ENCODE peak calls at places on chromosomes 4 and X, in four cellular contexts. Z is RWPE1, S is left ventricle myocardium inferior, F is EL. C is an unnamed sample.

GRCh38 chr4:87677731-87678130 is 27.7 kb downstream of the DMP1 start:
- DNase-seq in Z (no peak), S (peak; percentile 43), F (no peak), C (no peak)

GRCh38 chr4:1283711-1284110 is 6.0 kb upstream of the MAEA start:
- DNase-seq in Z (no peak), S (no peak), F (no peak), C (no peak)

GRCh38 chrX:77788050-77788449 is 2.0 kb upstream of the ATRX start:
- DNase-seq in Z (no peak), S (no peak), F (peak; percentile 63), C (no peak)

GRCh38 chr4:186772936-186773335 is 49.3 kb upstream of the FAT1 start:
- DNase-seq in Z (no peak), S (no peak), F (no peak), C (no peak)

GRCh38 chrX:132483523-132483922 is 5.3 kb downstream of the MBNL3 start:
- DNase-seq in Z (no peak), S (no peak), F (no peak), C (no peak)

GRCh38 chr4:106351016-106351415 is 17.6 kb downstream of the GIMD1 start:
- DNase-seq in Z (no peak), S (no peak), F (no peak), C (no peak)

GRCh38 chr4:3115637-3116300 is 41.3 kb downstream of the HTT start:
- DNase-seq in Z (no peak), S (no peak), F (peak; percentile 38), C (no peak)

GRCh38 chr4:21544410-21544809 is 404.2 kb downstream of the KCNIP4 start:
- DNase-seq in Z (no peak), S (no peak), F (no peak), C (no peak)

GRCh38 chr4:112086036-112086434 is 59.2 kb upstream of the FAM241A start:
- DNase-seq in Z (no peak), S (no peak), F (no peak), C (no peak)

GRCh38 chr4:38715076-38715475 is 51.1 kb downstream of the KLF3 start:
- DNase-seq in Z (no peak), S (no peak), F (peak; percentile 28), C (no peak)

GRCh38 chrX:42615161-42615563 is 162.8 kb downstream of the PPP1R2C start:
- DNase-seq in Z (no peak), S (no peak), F (peak; percentile 3), C (no peak)

GRCh38 chr4:13527192-13527982 is 16.9 kb downstream of the NKX3-2 start:
- DNase-seq in Z (no peak), S (no peak), F (no peak), C (no peak)

GRCh38 chr4:40662962-40663604 is 33.4 kb upstream of the RBM47 start:
- DNase-seq in Z (peak; percentile 59), S (no peak), F (peak; percentile 64), C (no peak)

GRCh38 chr4:54254915-54255246 is 25.8 kb downstream of the PDGFRA start:
- DNase-seq in Z (no peak), S (no peak), F (no peak), C (no peak)

GRCh38 chr4:112522389-112522788 is 6.4 kb upstream of the NEUROG2 start:
- DNase-seq in Z (no peak), S (no peak), F (no peak), C (no peak)

GRCh38 chr4:75658881-75659280 is 14.3 kb downstream of the G3BP2 start:
- DNase-seq in Z (peak; percentile 30), S (no peak), F (peak; percentile 45), C (no peak)

GRCh38 chrX:15761564-15762191 is 23.6 kb downstream of the CA5B start:
- DNase-seq in Z (peak; percentile 19), S (no peak), F (peak; percentile 31), C (no peak)

GRCh38 chrX:25015486-25016360 is at the start of gene ARX:
- DNase-seq in Z (peak; percentile 68), S (peak; percentile 25), F (peak; percentile 40), C (no peak)